ENCODE peak calls at places on chromosomes 11 and 22, in six cellular contexts. O, U, H, V, R and F are unnamed samples. For H3K4me1, the result is how much of the 10 kb centered on the place peaks cover.

GRCh38 chr11:34641981-34642380 is 21.1 kb downstream of the EHF start:
- DNase-seq in R (peak), U (no peak), O (no peak), V (peak), H (no peak), F (no peak)

GRCh38 chr11:86519064-86519911 is 144.6 kb downstream of the CCDC81 start:
- DNase-seq in O (no peak), V (no peak), H (peak), U (no peak), R (no peak), F (no peak)

GRCh38 chr11:70201876-70202861 is 927 bp upstream of the FADD start:
- DNase-seq in U (peak), H (peak), R (no peak), V (no peak), O (no peak), F (no peak)

GRCh38 chr22:16915711-16916110 is 90.5 kb upstream of the XKR3 start:
- DNase-seq in H (no peak), U (no peak), V (peak), O (no peak), R (no peak), F (no peak)

GRCh38 chr22:35995772-35996171 is 32.9 kb downstream of the RBFOX2 start:
- DNase-seq in U (no peak), O (peak), R (no peak), H (peak), V (peak), F (peak)

GRCh38 chr11:7046474-7046873 is 26.2 kb downstream of the NLRP14 start:
- DNase-seq in R (no peak), V (peak), O (no peak), U (no peak), H (peak), F (no peak)

GRCh38 chr11:3836903-3837302 is 3.9 kb downstream of the RHOG start:
- DNase-seq in V (no peak), R (no peak), H (no peak), U (peak), O (peak), F (no peak)

GRCh38 chr11:5123802-5124521 is 14.2 kb downstream of the OR52A5 start:
- DNase-seq in H (peak), R (peak), V (peak), O (peak), U (no peak), F (peak)

GRCh38 chr22:32745251-32745995 is 56.1 kb upstream of the TIMP3 start:
- DNase-seq in U (no peak), O (no peak), R (peak), V (peak), H (peak), F (peak)

GRCh38 chr11:112523477-112523876 is 262.8 kb upstream of the PLET1 start:
- DNase-seq in O (peak), H (no peak), R (peak), U (no peak), V (peak), F (peak)

DNA sequence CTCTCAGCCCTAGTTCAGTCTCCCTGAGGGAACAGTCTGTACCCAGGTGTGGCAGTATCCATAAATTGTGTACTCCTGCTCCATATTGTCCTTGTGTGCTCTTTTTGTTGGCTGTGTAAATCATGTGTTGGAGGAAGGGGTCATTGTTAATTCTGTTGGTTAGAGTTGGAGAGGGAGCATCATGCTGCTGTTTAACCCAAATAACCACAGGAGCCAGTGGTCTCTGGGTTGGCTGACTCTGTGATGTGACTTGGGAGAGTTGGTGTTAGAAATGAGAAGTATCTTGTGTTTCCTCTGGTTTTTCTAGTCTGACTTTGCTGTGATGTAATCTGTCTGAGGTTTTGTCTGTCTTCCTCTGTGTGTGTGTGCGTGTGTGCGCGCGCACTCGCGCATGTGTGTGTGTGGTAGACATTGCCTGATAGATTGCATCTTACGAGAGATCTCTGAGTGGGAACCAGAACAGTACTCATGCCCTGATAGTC is 30.5 kb downstream of the CTNND1 start:
- DNase-seq in R (no peak), V (peak), O (peak), U (peak), H (peak), F (peak)
- H3K4me1 ChIP-seq in R (under half), V (under half), O (under half), U (half or more), H (under half), F (half or more)

DNA sequence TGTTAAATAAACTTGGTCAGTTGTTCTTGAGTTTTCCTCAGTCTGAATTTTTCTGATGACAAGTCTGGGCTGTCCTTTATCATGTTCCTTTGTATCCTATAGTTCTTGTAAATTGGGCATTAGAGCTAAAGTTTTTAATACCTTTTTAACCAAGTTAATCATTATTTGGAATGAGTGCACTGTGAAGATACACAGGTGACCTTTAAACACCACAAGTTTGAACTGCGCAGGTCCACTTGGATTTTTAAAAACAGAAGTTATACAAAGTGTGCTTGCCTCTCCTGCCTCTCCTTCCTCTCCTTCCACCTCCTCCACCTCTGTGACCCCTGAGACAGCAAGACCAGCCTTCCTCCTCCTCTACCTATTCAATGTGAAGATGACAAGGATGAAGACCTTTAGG is 4.4 kb upstream of the TCP11L1 start:
- DNase-seq in V (no peak), H (no peak), O (no peak), U (no peak), R (no peak), F (no peak)
- H3K4me1 ChIP-seq in V (under half), H (under half), O (under half), U (under half), R (under half), F (under half)

GRCh38 chr11:57567512-57568329 is at the start of gene UBE2L6:
- DNase-seq in U (peak), V (no peak), O (peak), R (peak), H (peak), F (no peak)

GRCh38 chr11:57566035-57566504 is 1.4 kb downstream of the UBE2L6 start:
- DNase-seq in R (no peak), H (peak), U (no peak), V (peak), O (no peak), F (peak)

GRCh38 chr11:57566564-57567209 is 785 bp downstream of the UBE2L6 start:
- DNase-seq in H (peak), R (peak), U (no peak), O (no peak), V (no peak), F (no peak)

GRCh38 chr11:57568330-57568766 is 876 bp upstream of the UBE2L6 start:
- DNase-seq in R (no peak), H (peak), U (no peak), O (no peak), V (peak), F (peak)

DNA sequence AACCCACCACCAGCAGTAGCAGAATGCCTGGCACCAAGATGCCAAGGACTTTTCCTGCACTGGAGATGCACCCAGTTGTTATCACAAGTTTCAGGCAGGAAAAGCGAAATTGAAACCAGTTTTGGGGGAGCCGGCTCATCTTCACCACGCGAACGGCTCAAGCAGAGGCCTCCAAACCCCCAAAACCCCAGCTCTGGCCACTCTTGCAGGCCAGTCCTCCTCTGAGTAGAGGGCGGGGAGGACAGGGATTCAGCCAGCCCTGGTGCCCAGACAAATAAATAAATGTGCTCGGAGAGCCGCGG is 311 bp downstream of the UBE2L6 start:
- DNase-seq in O (no peak), V (peak), U (no peak), H (no peak), R (no peak), F (no peak)
- H3K4me1 ChIP-seq in O (under half), V (under half), U (under half), H (under half), R (under half), F (under half)

DNA sequence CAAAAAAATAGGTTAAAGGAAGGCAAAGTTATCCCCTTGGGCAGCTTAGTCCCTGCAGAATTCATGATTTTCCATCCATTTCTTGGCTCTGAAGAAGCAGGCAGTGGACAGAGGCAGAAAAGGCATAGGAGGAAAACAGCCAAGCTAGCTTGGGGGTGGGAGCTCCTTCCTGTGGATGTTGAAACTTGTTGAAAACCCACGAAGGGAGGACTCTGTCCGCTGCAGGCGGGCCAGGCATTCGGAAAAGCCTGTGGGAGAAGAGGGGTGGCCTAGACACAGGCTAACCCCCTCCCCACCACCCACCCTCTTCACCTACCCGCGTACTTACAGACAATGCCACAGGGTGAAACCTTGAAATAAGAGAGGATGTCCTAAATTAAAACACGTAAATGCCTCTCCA is 72.1 kb downstream of the C22orf31 start:
- DNase-seq in V (no peak), O (no peak), R (no peak), H (no peak), U (no peak), F (no peak)
- H3K4me1 ChIP-seq in V (under half), O (under half), R (under half), H (under half), U (under half), F (under half)

GRCh38 chr11:2304156-2305139 is 2.6 kb downstream of the TSPAN32 start:
- DNase-seq in O (peak), V (no peak), H (no peak), U (peak), R (peak), F (peak)

GRCh38 chr11:2305140-2305861 is 3.5 kb downstream of the TSPAN32 start:
- DNase-seq in U (peak), V (peak), O (peak), R (peak), H (peak), F (peak)

GRCh38 chr11:2307733-2308331 is 6.0 kb downstream of the TSPAN32 start:
- DNase-seq in H (no peak), U (no peak), O (peak), R (no peak), V (no peak), F (no peak)

GRCh38 chr11:2306971-2307732 is 5.3 kb downstream of the TSPAN32 start:
- DNase-seq in U (peak), R (peak), H (no peak), V (no peak), O (peak), F (no peak)

DNA sequence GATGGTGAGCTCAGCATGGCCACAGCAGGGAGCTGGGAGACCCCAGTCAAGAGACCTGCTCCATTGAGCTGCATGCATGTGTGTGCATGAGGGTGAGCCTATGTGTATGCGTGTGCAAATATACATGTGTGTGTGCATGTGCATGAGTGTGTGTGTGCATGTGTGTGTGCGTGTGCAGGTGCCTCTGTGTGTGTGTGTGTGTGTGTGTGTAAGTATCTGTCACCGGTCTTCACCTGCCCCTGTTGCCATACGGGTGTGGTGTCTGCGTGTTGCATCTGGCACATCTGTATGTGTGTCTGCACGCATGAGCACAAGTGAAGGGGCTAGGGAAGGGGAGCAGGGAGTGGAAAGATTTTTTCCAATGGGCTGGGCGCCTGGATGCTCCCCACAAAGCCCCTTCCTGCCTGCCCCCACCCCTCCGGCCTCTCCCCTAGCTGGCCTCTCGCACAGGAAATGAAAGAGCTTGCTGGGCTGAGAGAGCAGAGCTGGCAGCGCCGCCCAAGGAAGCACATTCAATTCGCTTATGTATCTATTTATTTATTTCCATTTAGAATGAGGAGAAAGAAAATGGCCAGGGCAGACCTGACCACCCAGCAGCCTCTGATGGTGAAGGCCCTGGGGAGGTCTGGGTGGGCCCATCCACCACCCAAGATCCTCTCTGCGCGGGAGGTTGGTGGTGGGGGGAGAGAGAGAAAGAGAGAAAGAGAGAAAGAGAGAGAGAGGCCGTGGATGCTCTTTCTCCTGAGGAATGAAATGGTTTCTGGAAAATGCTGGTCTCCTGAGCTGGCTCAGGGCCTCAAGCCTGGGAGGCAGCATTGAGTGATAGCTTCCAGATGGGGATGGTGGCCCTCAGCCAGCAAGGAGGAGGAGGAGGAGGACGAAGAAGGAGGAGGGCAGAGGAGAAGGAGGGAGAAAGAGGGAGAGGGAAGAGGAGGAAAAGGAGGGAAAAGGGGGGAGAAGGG is 4.3 kb downstream of the TSPAN32 start:
- DNase-seq in H (peak), O (peak), U (peak), R (peak), V (no peak), F (peak)
- H3K4me1 ChIP-seq in H (under half), O (under half), U (half or more), R (under half), V (under half), F (half or more)

GRCh38 chr11:45856044-45856468 is 8.8 kb downstream of the CRY2 start:
- DNase-seq in V (no peak), R (no peak), H (peak), U (no peak), O (no peak), F (no peak)

GRCh38 chr11:45860348-45860747 is 13.1 kb downstream of the CRY2 start:
- DNase-seq in H (no peak), V (no peak), O (no peak), R (no peak), U (no peak), F (no peak)

GRCh38 chr11:45859661-45860140 is 12.4 kb downstream of the CRY2 start:
- DNase-seq in R (peak), V (peak), O (peak), H (peak), U (peak), F (peak)

GRCh38 chr11:45858751-45859398 is 11.6 kb downstream of the CRY2 start:
- DNase-seq in U (no peak), O (no peak), R (no peak), H (no peak), V (no peak), F (no peak)

DNA sequence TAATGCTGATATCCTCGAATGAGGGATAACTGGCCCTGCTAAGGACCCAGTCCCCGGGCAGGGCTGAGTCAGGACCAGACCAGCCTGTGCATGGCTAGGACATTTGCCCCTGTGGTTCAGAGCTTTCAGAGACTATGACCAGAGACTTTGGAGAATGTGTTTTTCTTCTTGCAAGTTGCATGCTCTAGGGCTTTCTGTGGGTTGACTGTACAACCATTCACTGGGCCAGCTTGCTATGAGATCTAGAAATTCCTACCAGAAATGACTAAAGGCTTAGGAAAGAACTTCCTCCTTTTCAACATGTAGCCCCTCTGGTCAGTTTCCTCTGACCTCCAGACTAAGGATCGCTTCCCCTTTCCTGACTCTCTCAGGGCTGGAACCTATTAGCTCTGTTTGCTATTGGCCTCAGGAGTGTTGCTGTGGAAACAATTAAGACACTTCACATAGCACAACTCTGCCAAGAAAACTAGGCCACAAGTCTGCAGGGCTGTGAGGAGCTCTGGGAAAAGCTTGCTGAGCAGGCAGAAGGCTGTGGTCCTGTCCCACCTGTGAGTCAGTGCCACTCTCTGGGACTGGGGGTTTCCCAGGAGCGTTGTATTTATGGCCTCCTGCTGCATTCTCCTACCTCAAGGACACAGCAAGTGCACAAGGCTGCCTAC is 10.7 kb downstream of the CRY2 start:
- DNase-seq in O (no peak), H (peak), U (peak), V (peak), R (peak), F (peak)
- H3K4me1 ChIP-seq in O (under half), H (under half), U (half or more), V (under half), R (half or more), F (half or more)